ENCODE peak calls at places on chromosomes 16 and 17, in eight cellular contexts. One of them, this sample, is unnamed.

GRCh38 chr17:28717578-28718316 is at the start of gene RAB34:
- DNase-seq in uterus: peak
- DNase-seq in fibroblast of mammary gland: peak
- DNase-seq in choroid plexus epithelial cell: peak
- DNase-seq in K562: no peak
- DNase-seq in astrocyte of the spinal cord: peak
- DNase-seq in neural progenitor cell: peak
- DNase-seq in mammary epithelial cell: peak
- DNase-seq in this sample: peak

GRCh38 chr17:10075919-10076318 is 122.5 kb downstream of the GAS7 start:
- DNase-seq in uterus: no peak
- DNase-seq in fibroblast of mammary gland: no peak
- DNase-seq in choroid plexus epithelial cell: no peak
- DNase-seq in K562: no peak
- DNase-seq in astrocyte of the spinal cord: no peak
- DNase-seq in neural progenitor cell: no peak
- DNase-seq in mammary epithelial cell: no peak
- DNase-seq in this sample: no peak

GRCh38 chr16:89431158-89431584 is 59.2 kb downstream of the ANKRD11 start:
- DNase-seq in uterus: no peak
- DNase-seq in fibroblast of mammary gland: peak
- DNase-seq in choroid plexus epithelial cell: no peak
- DNase-seq in K562: no peak
- DNase-seq in astrocyte of the spinal cord: peak
- DNase-seq in neural progenitor cell: no peak
- DNase-seq in mammary epithelial cell: no peak
- DNase-seq in this sample: peak

GRCh38 chr16:68298907-68299515 is 11.7 kb downstream of the SLC7A6OS start:
- DNase-seq in uterus: peak
- DNase-seq in fibroblast of mammary gland: peak
- DNase-seq in choroid plexus epithelial cell: peak
- DNase-seq in K562: no peak
- DNase-seq in astrocyte of the spinal cord: peak
- DNase-seq in neural progenitor cell: peak
- DNase-seq in mammary epithelial cell: peak
- DNase-seq in this sample: peak

GRCh38 chr17:6997171-6997570 is 1.3 kb downstream of the ALOX12 start:
- DNase-seq in uterus: no peak
- DNase-seq in fibroblast of mammary gland: no peak
- DNase-seq in choroid plexus epithelial cell: no peak
- DNase-seq in K562: no peak
- DNase-seq in astrocyte of the spinal cord: no peak
- DNase-seq in neural progenitor cell: no peak
- DNase-seq in mammary epithelial cell: no peak
- DNase-seq in this sample: no peak

GRCh38 chr16:22641030-22641671 is 130.5 kb downstream of the NPIPB5 start:
- DNase-seq in uterus: no peak
- DNase-seq in fibroblast of mammary gland: peak
- DNase-seq in choroid plexus epithelial cell: peak
- DNase-seq in K562: no peak
- DNase-seq in astrocyte of the spinal cord: peak
- DNase-seq in neural progenitor cell: peak
- DNase-seq in mammary epithelial cell: peak
- DNase-seq in this sample: peak

GRCh38 chr16:79264237-79265104 is 336.1 kb downstream of the MAF start:
- DNase-seq in uterus: no peak
- DNase-seq in fibroblast of mammary gland: no peak
- DNase-seq in choroid plexus epithelial cell: no peak
- DNase-seq in K562: no peak
- DNase-seq in astrocyte of the spinal cord: no peak
- DNase-seq in neural progenitor cell: no peak
- DNase-seq in mammary epithelial cell: no peak
- DNase-seq in this sample: no peak

GRCh38 chr16:79422061-79422460 is 178.5 kb downstream of the MAF start:
- DNase-seq in uterus: no peak
- DNase-seq in fibroblast of mammary gland: no peak
- DNase-seq in choroid plexus epithelial cell: no peak
- DNase-seq in K562: no peak
- DNase-seq in astrocyte of the spinal cord: no peak
- DNase-seq in neural progenitor cell: no peak
- DNase-seq in mammary epithelial cell: no peak
- DNase-seq in this sample: no peak

GRCh38 chr16:54126907-54127306 is 159.7 kb downstream of the IRX3 start:
- DNase-seq in uterus: no peak
- DNase-seq in fibroblast of mammary gland: no peak
- DNase-seq in choroid plexus epithelial cell: no peak
- DNase-seq in K562: no peak
- DNase-seq in astrocyte of the spinal cord: no peak
- DNase-seq in neural progenitor cell: no peak
- DNase-seq in mammary epithelial cell: no peak
- DNase-seq in this sample: no peak

GRCh38 chr17:47717845-47718621 is 15.0 kb upstream of the TBX21 start:
- DNase-seq in uterus: no peak
- DNase-seq in fibroblast of mammary gland: peak
- DNase-seq in choroid plexus epithelial cell: no peak
- DNase-seq in K562: no peak
- DNase-seq in astrocyte of the spinal cord: no peak
- DNase-seq in neural progenitor cell: no peak
- DNase-seq in mammary epithelial cell: no peak
- DNase-seq in this sample: no peak

GRCh38 chr16:2902337-2903130 is 9.2 kb upstream of the FLYWCH1 start:
- DNase-seq in uterus: no peak
- DNase-seq in fibroblast of mammary gland: no peak
- DNase-seq in choroid plexus epithelial cell: no peak
- DNase-seq in K562: no peak
- DNase-seq in astrocyte of the spinal cord: no peak
- DNase-seq in neural progenitor cell: no peak
- DNase-seq in mammary epithelial cell: no peak
- DNase-seq in this sample: no peak

GRCh38 chr17:8392674-8393469 is 4.8 kb downstream of the RNF222 start:
- DNase-seq in uterus: no peak
- DNase-seq in fibroblast of mammary gland: no peak
- DNase-seq in choroid plexus epithelial cell: no peak
- DNase-seq in K562: no peak
- DNase-seq in astrocyte of the spinal cord: no peak
- DNase-seq in neural progenitor cell: no peak
- DNase-seq in mammary epithelial cell: no peak
- DNase-seq in this sample: no peak

GRCh38 chr17:68097161-68097805 is 61.7 kb downstream of the KPNA2 start:
- DNase-seq in uterus: no peak
- DNase-seq in fibroblast of mammary gland: no peak
- DNase-seq in choroid plexus epithelial cell: no peak
- DNase-seq in K562: no peak
- DNase-seq in astrocyte of the spinal cord: no peak
- DNase-seq in neural progenitor cell: no peak
- DNase-seq in mammary epithelial cell: no peak
- DNase-seq in this sample: peak

GRCh38 chr16:30414159-30414558 is 6.8 kb downstream of the ZNF771 start:
- DNase-seq in uterus: no peak
- DNase-seq in fibroblast of mammary gland: no peak
- DNase-seq in choroid plexus epithelial cell: no peak
- DNase-seq in K562: no peak
- DNase-seq in astrocyte of the spinal cord: no peak
- DNase-seq in neural progenitor cell: no peak
- DNase-seq in mammary epithelial cell: no peak
- DNase-seq in this sample: no peak

GRCh38 chr16:66888647-66889615 is 8.6 kb downstream of the PDP2 start:
- DNase-seq in uterus: no peak
- DNase-seq in fibroblast of mammary gland: no peak
- DNase-seq in choroid plexus epithelial cell: no peak
- DNase-seq in K562: no peak
- DNase-seq in astrocyte of the spinal cord: no peak
- DNase-seq in neural progenitor cell: no peak
- DNase-seq in mammary epithelial cell: no peak
- DNase-seq in this sample: no peak

GRCh38 chr16:48501516-48502377 is 108.2 kb downstream of the N4BP1 start:
- DNase-seq in uterus: no peak
- DNase-seq in fibroblast of mammary gland: peak
- DNase-seq in choroid plexus epithelial cell: peak
- DNase-seq in K562: peak
- DNase-seq in astrocyte of the spinal cord: no peak
- DNase-seq in neural progenitor cell: no peak
- DNase-seq in mammary epithelial cell: no peak
- DNase-seq in this sample: no peak

GRCh38 chr16:48608452-48608851 is 1.5 kb downstream of the N4BP1 start:
- DNase-seq in uterus: no peak
- DNase-seq in fibroblast of mammary gland: peak
- DNase-seq in choroid plexus epithelial cell: no peak
- DNase-seq in K562: no peak
- DNase-seq in astrocyte of the spinal cord: no peak
- DNase-seq in neural progenitor cell: no peak
- DNase-seq in mammary epithelial cell: peak
- DNase-seq in this sample: peak

GRCh38 chr17:7944321-7944720 is 12.3 kb downstream of the CNTROB start:
- DNase-seq in uterus: no peak
- DNase-seq in fibroblast of mammary gland: no peak
- DNase-seq in choroid plexus epithelial cell: no peak
- DNase-seq in K562: no peak
- DNase-seq in astrocyte of the spinal cord: no peak
- DNase-seq in neural progenitor cell: no peak
- DNase-seq in mammary epithelial cell: no peak
- DNase-seq in this sample: no peak

GRCh38 chr17:1422907-1423306 is 22.9 kb upstream of the YWHAE start:
- DNase-seq in uterus: no peak
- DNase-seq in fibroblast of mammary gland: peak
- DNase-seq in choroid plexus epithelial cell: peak
- DNase-seq in K562: no peak
- DNase-seq in astrocyte of the spinal cord: peak
- DNase-seq in neural progenitor cell: no peak
- DNase-seq in mammary epithelial cell: peak
- DNase-seq in this sample: peak

GRCh38 chr17:21058098-21058893 is 15.5 kb upstream of the USP22 start:
- DNase-seq in uterus: no peak
- DNase-seq in fibroblast of mammary gland: peak
- DNase-seq in choroid plexus epithelial cell: peak
- DNase-seq in K562: no peak
- DNase-seq in astrocyte of the spinal cord: peak
- DNase-seq in neural progenitor cell: no peak
- DNase-seq in mammary epithelial cell: peak
- DNase-seq in this sample: peak
- TF ChIP-seq CTCF in uterus: no peak
- TF ChIP-seq CTCF in fibroblast of mammary gland: peak
- TF ChIP-seq CTCF in choroid plexus epithelial cell: peak
- TF ChIP-seq CTCF in K562: peak
- TF ChIP-seq CTCF in astrocyte of the spinal cord: peak
- TF ChIP-seq CTCF in neural progenitor cell: no peak
- TF ChIP-seq CTCF in mammary epithelial cell: peak
- TF ChIP-seq CTCF in this sample: no peak

DNA sequence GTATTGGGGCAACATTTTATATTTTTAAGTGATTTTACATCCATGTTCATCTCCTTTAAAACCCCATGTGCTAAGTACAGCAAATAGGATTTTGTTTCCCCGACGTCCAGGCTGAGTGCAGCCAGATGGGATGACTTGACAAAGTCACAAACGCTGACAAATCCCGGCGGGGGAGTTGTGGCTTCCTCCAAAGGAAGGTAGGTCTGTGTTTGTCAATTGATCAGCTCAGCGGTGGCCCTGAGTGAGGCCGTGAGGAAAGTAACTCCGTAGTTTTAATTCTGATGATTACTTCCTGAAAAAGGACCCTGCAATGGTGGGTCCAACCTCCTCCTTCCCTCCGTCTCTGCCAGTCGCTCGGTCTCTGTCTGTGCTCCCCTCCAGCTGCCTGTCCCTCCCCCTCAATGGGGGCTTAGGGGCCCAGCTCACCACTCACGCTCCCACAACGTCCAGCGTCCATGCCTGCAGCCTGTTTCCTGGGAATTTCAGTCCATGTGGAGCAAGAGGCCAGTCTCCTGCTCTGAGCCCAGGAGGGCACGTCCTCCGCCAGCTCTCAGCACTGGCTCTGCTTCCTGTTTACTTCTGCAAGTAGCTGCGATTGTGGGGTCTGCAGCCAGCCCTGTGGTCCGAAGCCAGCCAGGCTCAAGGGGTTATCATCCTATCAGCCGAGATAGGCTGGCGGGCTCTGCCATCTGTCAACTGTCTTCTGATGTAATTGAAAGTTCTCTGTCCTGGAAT is 209.4 kb upstream of the FOXF1 start:
- DNase-seq in uterus: no peak
- DNase-seq in fibroblast of mammary gland: peak
- DNase-seq in choroid plexus epithelial cell: peak
- DNase-seq in K562: peak
- DNase-seq in astrocyte of the spinal cord: no peak
- DNase-seq in neural progenitor cell: peak
- DNase-seq in mammary epithelial cell: no peak
- DNase-seq in this sample: no peak
- H3K4me3 ChIP-seq in uterus: no peak
- H3K4me3 ChIP-seq in fibroblast of mammary gland: no peak
- H3K4me3 ChIP-seq in choroid plexus epithelial cell: peak
- H3K4me3 ChIP-seq in K562: no peak
- H3K4me3 ChIP-seq in astrocyte of the spinal cord: no peak
- H3K4me3 ChIP-seq in neural progenitor cell: peak
- H3K4me3 ChIP-seq in mammary epithelial cell: no peak
- H3K4me3 ChIP-seq in this sample: no peak

GRCh38 chr17:82710499-82711232 is 5.8 kb upstream of the FN3KRP start:
- DNase-seq in uterus: no peak
- DNase-seq in fibroblast of mammary gland: no peak
- DNase-seq in choroid plexus epithelial cell: no peak
- DNase-seq in K562: peak
- DNase-seq in astrocyte of the spinal cord: no peak
- DNase-seq in neural progenitor cell: peak
- DNase-seq in mammary epithelial cell: no peak
- DNase-seq in this sample: no peak
- TF ChIP-seq CTCF in uterus: no peak
- TF ChIP-seq CTCF in fibroblast of mammary gland: no peak
- TF ChIP-seq CTCF in choroid plexus epithelial cell: no peak
- TF ChIP-seq CTCF in K562: no peak
- TF ChIP-seq CTCF in astrocyte of the spinal cord: no peak
- TF ChIP-seq CTCF in neural progenitor cell: no peak
- TF ChIP-seq CTCF in mammary epithelial cell: no peak
- TF ChIP-seq CTCF in this sample: no peak

GRCh38 chr17:40070644-40070894 is 7.8 kb downstream of the THRA start:
- DNase-seq in uterus: no peak
- DNase-seq in fibroblast of mammary gland: no peak
- DNase-seq in choroid plexus epithelial cell: no peak
- DNase-seq in K562: no peak
- DNase-seq in astrocyte of the spinal cord: no peak
- DNase-seq in neural progenitor cell: no peak
- DNase-seq in mammary epithelial cell: no peak
- DNase-seq in this sample: no peak

GRCh38 chr17:40069751-40070643 is 7.2 kb downstream of the THRA start:
- DNase-seq in uterus: peak
- DNase-seq in fibroblast of mammary gland: peak
- DNase-seq in choroid plexus epithelial cell: peak
- DNase-seq in K562: peak
- DNase-seq in astrocyte of the spinal cord: peak
- DNase-seq in neural progenitor cell: no peak
- DNase-seq in mammary epithelial cell: peak
- DNase-seq in this sample: no peak

GRCh38 chr17:40072481-40073346 is 9.9 kb downstream of the THRA start:
- DNase-seq in uterus: peak
- DNase-seq in fibroblast of mammary gland: no peak
- DNase-seq in choroid plexus epithelial cell: peak
- DNase-seq in K562: peak
- DNase-seq in astrocyte of the spinal cord: no peak
- DNase-seq in neural progenitor cell: no peak
- DNase-seq in mammary epithelial cell: no peak
- DNase-seq in this sample: no peak

GRCh38 chr17:40071720-40072480 is 9.1 kb downstream of the THRA start:
- DNase-seq in uterus: peak
- DNase-seq in fibroblast of mammary gland: no peak
- DNase-seq in choroid plexus epithelial cell: no peak
- DNase-seq in K562: no peak
- DNase-seq in astrocyte of the spinal cord: no peak
- DNase-seq in neural progenitor cell: no peak
- DNase-seq in mammary epithelial cell: no peak
- DNase-seq in this sample: no peak

GRCh38 chr17:40070895-40071719 is 8.3 kb downstream of the THRA start:
- DNase-seq in uterus: peak
- DNase-seq in fibroblast of mammary gland: no peak
- DNase-seq in choroid plexus epithelial cell: no peak
- DNase-seq in K562: no peak
- DNase-seq in astrocyte of the spinal cord: no peak
- DNase-seq in neural progenitor cell: peak
- DNase-seq in mammary epithelial cell: no peak
- DNase-seq in this sample: no peak
- H3K4me3 ChIP-seq in uterus: peak
- H3K4me3 ChIP-seq in fibroblast of mammary gland: no peak
- H3K4me3 ChIP-seq in choroid plexus epithelial cell: no peak
- H3K4me3 ChIP-seq in K562: peak
- H3K4me3 ChIP-seq in astrocyte of the spinal cord: no peak
- H3K4me3 ChIP-seq in neural progenitor cell: no peak
- H3K4me3 ChIP-seq in mammary epithelial cell: no peak
- H3K4me3 ChIP-seq in this sample: no peak

This sample was measured in epithelial cell of esophagus.